ENCODE peak calls at places on chromosomes 16 and 17, in six cellular contexts. M is HCT116, B is uterus, G is Caco-2, V is NB4, L is BJ. A is an unnamed sample.

GRCh38 chr17:57284583-57284982 is 28.3 kb downstream of the MSI2 start:
- DNase-seq in V (peak), M (no peak), G (no peak), B (no peak), L (no peak), A (no peak)

GRCh38 chr16:58907297-58907696 is 173.2 kb upstream of the GOT2 start:
- DNase-seq in V (peak), M (no peak), L (no peak), G (no peak), B (no peak), A (no peak)

GRCh38 chr16:82544378-82544777 is 82.4 kb upstream of the CDH13 start:
- DNase-seq in B (no peak), M (no peak), V (no peak), G (no peak), L (no peak), A (no peak)

GRCh38 chr16:60438894-60439293 is 1597.3 kb downstream of the CDH8 start:
- DNase-seq in L (no peak), G (no peak), B (no peak), V (no peak), M (no peak), A (no peak)

GRCh38 chr17:59221159-59221847 is 992 bp downstream of the GDPD1 start:
- DNase-seq in L (no peak), V (no peak), G (no peak), M (no peak), B (no peak), A (no peak)

GRCh38 chr17:34728771-34729310 is 149.5 kb downstream of the TMEM132E start:
- DNase-seq in V (no peak), L (no peak), G (no peak), M (no peak), B (no peak), A (no peak)

GRCh38 chr17:45123930-45124796 is 8.2 kb downstream of the PLCD3 start:
- DNase-seq in L (no peak), B (peak), G (peak), V (peak), M (peak), A (peak)

GRCh38 chr17:4742133-4742532 is 2.4 kb upstream of the CXCL16 start:
- DNase-seq in B (no peak), M (no peak), V (no peak), L (no peak), G (no peak), A (no peak)

GRCh38 chr17:9763643-9764042 is 27.7 kb downstream of the DHRS7C start:
- DNase-seq in M (no peak), L (no peak), B (no peak), V (peak), G (no peak), A (no peak)

GRCh38 chr17:82527893-82528292 is 8.4 kb downstream of the FOXK2 start:
- DNase-seq in G (no peak), L (no peak), V (no peak), M (no peak), B (no peak), A (no peak)

GRCh38 chr17:45129940-45130639 is 2.2 kb downstream of the PLCD3 start:
- DNase-seq in V (no peak), L (no peak), M (no peak), G (peak), B (no peak), A (no peak)

GRCh38 chr16:23847938-23848337 is 12.2 kb downstream of the PRKCB start:
- DNase-seq in B (no peak), G (no peak), M (no peak), V (peak), L (no peak), A (no peak)

GRCh38 chr17:74859439-74860228 is at the start of gene GRIN2C:
- DNase-seq in G (no peak), M (no peak), V (no peak), L (no peak), B (no peak), A (no peak)

GRCh38 chr16:67269766-67270165 is 9.6 kb upstream of the PLEKHG4 start:
- DNase-seq in V (no peak), G (no peak), L (no peak), B (no peak), M (no peak), A (no peak)

GRCh38 chr16:87047221-87048037 is 269.8 kb downstream of the C16orf95 start:
- DNase-seq in L (no peak), G (peak), B (no peak), M (no peak), V (no peak), A (no peak)

GRCh38 chr17:76793775-76794174 is 55.9 kb downstream of the MFSD11 start:
- DNase-seq in V (peak), B (no peak), L (no peak), G (no peak), M (peak), A (no peak)

GRCh38 chr16:14321542-14321941 is 250.4 kb downstream of the MRTFB start:
- DNase-seq in V (no peak), G (no peak), L (no peak), M (no peak), B (peak), A (no peak)

GRCh38 chr17:80899402-80900268 is 92.0 kb upstream of the CHMP6 start:
- DNase-seq in V (peak), L (no peak), M (peak), G (no peak), B (no peak), A (no peak)

GRCh38 chr16:49353650-49354049 is 20.0 kb upstream of the C16orf78 start:
- DNase-seq in G (no peak), V (no peak), L (no peak), B (no peak), M (no peak), A (no peak)

GRCh38 chr17:76493505-76494167 is 7.6 kb downstream of the RHBDF2 start:
- DNase-seq in V (no peak), M (no peak), B (no peak), G (no peak), L (no peak), A (no peak)

GRCh38 chr17:65743313-65743665 is 181.8 kb upstream of the AXIN2 start:
- DNase-seq in G (no peak), B (no peak), M (no peak), L (no peak), V (no peak), A (no peak)

GRCh38 chr17:40063915-40064531 is 1.3 kb downstream of the THRA start:
- DNase-seq in G (no peak), B (no peak), M (no peak), L (no peak), V (peak), A (no peak)
- H3K4me3 ChIP-seq in G (peak), B (peak), M (peak), L (peak), V (peak), A (peak)

GRCh38 chr17:1491406-1492248 is 859 bp downstream of the MYO1C start:
- DNase-seq in L (no peak), M (no peak), B (peak), V (peak), G (no peak), A (no peak)

GRCh38 chr17:1493291-1493980 is 950 bp upstream of the MYO1C start:
- DNase-seq in V (no peak), L (no peak), M (no peak), B (no peak), G (no peak), A (no peak)

GRCh38 chr17:1494203-1494602 is 1.7 kb upstream of the MYO1C start:
- DNase-seq in V (no peak), L (no peak), G (no peak), M (no peak), B (no peak), A (no peak)

GRCh38 chr17:1490643-1491405 is 1.7 kb downstream of the MYO1C start:
- DNase-seq in V (peak), G (peak), B (peak), M (no peak), L (no peak), A (no peak)

GRCh38 chr17:1492249-1493206 is at the start of gene MYO1C:
- DNase-seq in M (no peak), V (no peak), B (peak), L (no peak), G (no peak), A (no peak)
- TF ChIP-seq CTCF in M (no peak), V (no peak), B (no peak), L (no peak), G (no peak), A (no peak)

GRCh38 chr16:81096715-81097208 is 567 bp upstream of the GCSH start:
- DNase-seq in G (no peak), L (no peak), B (peak), M (no peak), V (no peak), A (no peak)
- H3K4me3 ChIP-seq in G (peak), L (no peak), B (peak), M (peak), V (peak), A (peak)

GRCh38 chr17:2929881-2930533 is 133.4 kb downstream of the OR1D5 start:
- DNase-seq in B (no peak), V (peak), G (peak), M (peak), L (no peak), A (no peak)
- TF ChIP-seq CTCF in B (no peak), V (peak), G (peak), M (peak), L (peak), A (peak)

GRCh38 chr16:30984669-30985400 is at the start of gene HSD3B7:
- DNase-seq in B (peak), G (peak), L (no peak), V (peak), M (peak), A (peak)
- H3K4me3 ChIP-seq in B (peak), G (peak), L (peak), V (no peak), M (peak), A (peak)

GRCh38 chr17:46977348-46977747 is 1.7 kb downstream of the RPRML start:
- DNase-seq in B (no peak), L (no peak), M (no peak), G (peak), V (peak), A (peak)

GRCh38 chr17:46979023-46979870 is at the start of gene RPRML:
- DNase-seq in G (no peak), M (no peak), B (no peak), L (no peak), V (peak), A (no peak)

GRCh38 chr17:46977750-46978488 is 1.1 kb downstream of the RPRML start:
- DNase-seq in V (no peak), L (no peak), B (no peak), G (no peak), M (no peak), A (no peak)

GRCh38 chr17:46976626-46977270 is 2.3 kb downstream of the RPRML start:
- DNase-seq in G (no peak), B (no peak), V (peak), L (no peak), M (no peak), A (no peak)

DNA sequence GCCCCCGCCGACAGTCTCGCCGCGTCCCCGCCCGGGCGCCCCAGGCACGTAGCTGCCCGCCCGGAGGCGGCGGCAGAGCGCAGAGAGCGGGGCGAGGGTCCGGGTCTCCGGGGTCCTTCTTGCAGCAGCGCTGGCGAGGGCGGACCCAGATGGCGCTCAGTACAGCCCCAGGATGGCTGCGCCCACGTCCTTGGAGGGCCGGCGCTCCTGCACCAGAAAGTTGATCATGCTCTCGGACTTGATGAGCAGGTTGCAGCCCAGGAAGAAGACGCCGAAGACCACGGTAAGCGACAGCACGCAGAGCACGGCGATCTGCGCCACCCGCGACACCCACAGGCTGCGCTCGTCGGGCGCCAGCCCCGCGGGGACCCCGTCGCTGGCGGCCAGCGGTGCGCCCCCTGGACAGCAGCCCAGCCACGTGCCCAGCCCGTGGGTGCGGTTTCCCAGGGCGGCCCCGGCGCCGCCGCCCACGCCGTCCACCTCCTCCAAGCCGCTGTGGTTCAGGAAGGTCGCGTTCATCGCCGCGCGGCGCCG is 497 bp downstream of the RPRML start:
- DNase-seq in L (no peak), B (no peak), V (no peak), G (no peak), M (no peak), A (no peak)
- TF ChIP-seq CTCF in L (no peak), B (no peak), V (no peak), G (no peak), M (no peak), A (no peak)

GRCh38 chr16:89040861-89041570 is 52.6 kb upstream of the ACSF3 start:
- DNase-seq in B (no peak), M (no peak), G (no peak), V (no peak), L (no peak), A (no peak)
- H3K4me3 ChIP-seq in B (no peak), M (no peak), G (no peak), V (no peak), L (no peak), A (no peak)

GRCh38 chr16:69083306-69083941 is 22.0 kb upstream of the HAS3 start:
- DNase-seq in L (no peak), M (no peak), G (no peak), B (no peak), V (no peak), A (no peak)
- TF ChIP-seq CTCF in L (no peak), M (peak), G (peak), B (no peak), V (peak), A (peak)

A was measured in HFF-Myc.